ENCODE peak calls at places on chromosome 12, in seven cellular contexts. A, J, Q, K, F, R and C are unnamed samples.

GRCh38 chr12:10557766-10558165 is 52.1 kb downstream of the EIF2S3B start:
- DNase-seq in Q (no peak), A (no peak), F (no peak), J (no peak), K (no peak), R (no peak), C (no peak)

GRCh38 chr12:24903305-24904088 is 45.4 kb downstream of the BCAT1 start:
- DNase-seq in F (no peak), J (no peak), K (no peak), A (no peak), R (peak; percentile 12), Q (no peak), C (no peak)

GRCh38 chr12:67355428-67356385 is 86.5 kb downstream of the CAND1 start:
- DNase-seq in A (no peak), R (peak; percentile 70), F (no peak), J (peak; percentile 42), Q (no peak), K (no peak), C (no peak)

GRCh38 chr12:92759634-92760268 is 57.0 kb downstream of the PLEKHG7 start:
- DNase-seq in Q (peak; percentile 83), J (no peak), F (no peak), A (no peak), R (no peak), K (no peak), C (no peak)

GRCh38 chr12:126309278-126309677 is 1244.0 kb downstream of the AACS start:
- DNase-seq in Q (no peak), F (no peak), A (no peak), R (no peak), J (no peak), K (no peak), C (no peak)

GRCh38 chr12:46124848-46125619 is 134.7 kb upstream of the SCAF11 start:
- DNase-seq in J (peak; percentile 59), K (no peak), F (no peak), R (peak; percentile 82), Q (peak; percentile 15), A (no peak), C (peak; percentile 41)

GRCh38 chr12:91483471-91483985 is 300.9 kb upstream of the DCN start:
- DNase-seq in Q (no peak), A (no peak), R (no peak), J (no peak), F (no peak), K (no peak), C (no peak)

GRCh38 chr12:70598467-70599194 is 38.6 kb downstream of the PTPRB start:
- DNase-seq in Q (no peak), K (no peak), A (no peak), R (no peak), J (no peak), F (no peak), C (no peak)

GRCh38 chr12:42332301-42332894 is 6.4 kb downstream of the PPHLN1 start:
- DNase-seq in F (no peak), Q (no peak), J (peak; percentile 34), A (no peak), R (peak; percentile 69), K (no peak), C (no peak)

GRCh38 chr12:118773956-118774723 is 207.2 kb upstream of the SRRM4 start:
- DNase-seq in Q (no peak), F (no peak), R (no peak), K (no peak), A (no peak), J (no peak), C (peak; percentile 78)

DNA sequence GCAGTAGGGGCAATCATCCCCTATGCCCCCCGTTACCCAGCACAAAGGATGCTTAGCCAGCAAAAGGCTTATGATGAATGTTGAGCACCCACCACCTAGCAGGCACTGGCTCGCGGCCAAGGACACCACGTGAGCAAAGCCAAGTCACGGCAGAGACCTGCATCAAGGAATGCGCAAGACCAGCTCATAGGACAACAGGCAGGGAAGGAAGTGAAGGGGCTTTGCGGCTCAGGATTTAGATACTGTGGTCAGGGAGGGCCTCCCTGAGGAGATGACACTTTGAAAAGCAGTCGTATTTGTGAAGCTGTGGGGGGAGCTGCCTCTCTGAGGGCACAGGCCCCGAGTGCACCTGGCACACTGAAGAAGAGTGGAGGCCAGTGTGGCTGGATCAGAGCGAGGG is 32.8 kb downstream of the SH2B3 start:
- DNase-seq in A (peak; percentile 56), R (no peak), J (no peak), F (no peak), Q (peak; percentile 81), K (no peak), C (peak; percentile 85)
- H3K4me1 ChIP-seq in A (peaks cover 98% of the 10 kb centered on the region), R (peaks cover 60% of the 10 kb centered on the region), J (no peaks in the 10 kb centered on the region), F (peaks cover 100% of the 10 kb centered on the region), Q (peaks cover 41% of the 10 kb centered on the region), K (peaks cover 19% of the 10 kb centered on the region), C (peaks cover 23% of the 10 kb centered on the region)

DNA sequence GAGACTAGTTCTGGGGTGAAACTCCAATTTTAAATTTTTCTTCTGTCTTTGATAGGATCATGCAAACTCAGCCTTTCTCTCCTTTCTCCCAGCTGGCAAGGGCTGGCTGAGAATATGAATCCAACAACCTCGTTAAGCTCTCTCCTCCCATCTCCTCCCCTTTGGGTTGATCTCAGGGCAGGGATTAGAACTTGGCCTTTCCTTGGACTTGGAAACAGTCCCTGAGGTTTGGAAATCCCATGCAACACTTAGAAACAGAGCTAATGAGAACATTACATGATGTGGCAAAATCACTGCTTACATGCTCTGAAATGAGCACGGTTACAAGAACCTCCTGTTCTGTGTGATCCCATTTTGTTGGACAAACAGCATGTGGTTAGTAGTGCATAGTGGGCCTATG is 31.6 kb downstream of the ACACB start:
- DNase-seq in Q (no peak), R (no peak), J (no peak), K (peak; percentile 66), F (no peak), A (no peak), C (no peak)
- H3K27ac ChIP-seq in Q (no peak overlapping the region), R (no peak overlapping the region), J (no peak overlapping the region), K (no peak overlapping the region), F (peak overlapping the region; percentile 74), A (peak overlapping the region; percentile 53), C (no peak overlapping the region)

DNA sequence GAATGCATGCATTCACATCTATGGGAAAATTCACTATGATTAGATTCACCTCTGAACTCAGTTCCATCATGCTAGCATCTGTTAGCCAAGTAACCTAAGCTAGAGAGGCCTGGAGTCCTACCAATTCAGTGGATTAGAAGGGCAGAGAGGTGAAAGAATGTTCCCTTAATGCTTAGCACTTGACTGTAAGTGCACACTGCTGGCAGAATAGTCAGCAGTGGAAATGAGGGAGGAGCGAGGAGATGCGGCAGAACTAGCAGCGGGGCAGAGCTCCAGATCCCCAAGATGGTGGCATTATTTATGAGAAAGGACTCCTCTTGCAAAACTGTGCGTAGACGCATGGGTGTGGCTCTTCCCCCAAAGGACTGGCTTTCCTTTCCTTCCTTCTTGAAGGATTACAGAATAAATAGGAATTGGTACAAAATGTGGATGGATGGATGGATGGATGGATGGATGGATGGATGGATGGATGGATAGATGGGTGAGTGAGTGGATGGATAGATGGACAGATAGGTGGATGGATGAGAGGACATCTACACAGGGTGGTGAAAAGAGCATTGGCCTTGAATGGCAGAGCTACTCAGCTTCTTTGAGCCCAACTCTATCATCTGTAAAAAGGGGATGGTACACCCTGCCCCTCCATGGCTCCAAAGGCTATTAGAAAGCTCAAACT is 227.2 kb downstream of the CHST11 start:
- DNase-seq in Q (no peak), J (no peak), F (no peak), A (no peak), K (no peak), R (no peak), C (no peak)
- H3K4me1 ChIP-seq in Q (peaks cover 7% of the 10 kb centered on the region), J (no peaks in the 10 kb centered on the region), F (peaks cover 37% of the 10 kb centered on the region), A (peaks cover 35% of the 10 kb centered on the region), K (peaks cover 19% of the 10 kb centered on the region), R (peaks cover 69% of the 10 kb centered on the region), C (peaks cover 5% of the 10 kb centered on the region)

GRCh38 chr12:57869919-57870318 is 23.4 kb upstream of the CTDSP2 start:
- DNase-seq in R (no peak), Q (no peak), F (no peak), J (no peak), K (no peak), A (no peak), C (no peak)
- H3K27ac ChIP-seq in R (no peak overlapping the region), Q (no peak overlapping the region), F (peak overlapping the region; percentile 78), J (no peak overlapping the region), K (peak overlapping the region; percentile 69), A (peak overlapping the region; percentile 64), C (peak overlapping the region; percentile 50)

GRCh38 chr12:95225645-95226212 is 8.1 kb downstream of the VEZT start:
- DNase-seq in Q (no peak), R (no peak), A (no peak), K (no peak), J (no peak), F (no peak), C (no peak)
- H3K4me1 ChIP-seq in Q (peaks cover 32% of the 10 kb centered on the region), R (no peaks in the 10 kb centered on the region), A (peaks cover 17% of the 10 kb centered on the region), K (peaks cover 5% of the 10 kb centered on the region), J (peaks cover 24% of the 10 kb centered on the region), F (peaks cover 69% of the 10 kb centered on the region), C (peaks cover 8% of the 10 kb centered on the region)

GRCh38 chr12:130959632-130960031 is 5.9 kb downstream of the ADGRD1 start:
- DNase-seq in R (no peak), K (no peak), Q (no peak), J (no peak), A (no peak), F (no peak), C (no peak)

GRCh38 chr12:130956456-130957303 is 3.0 kb downstream of the ADGRD1 start:
- DNase-seq in R (no peak), F (no peak), K (no peak), J (no peak), Q (no peak), A (no peak), C (no peak)

GRCh38 chr12:130957304-130957621 is 3.6 kb downstream of the ADGRD1 start:
- DNase-seq in Q (no peak), A (no peak), J (no peak), K (no peak), F (no peak), R (no peak), C (no peak)

GRCh38 chr12:130960787-130961186 is 7.1 kb downstream of the ADGRD1 start:
- DNase-seq in Q (no peak), J (no peak), F (no peak), K (no peak), R (no peak), A (no peak), C (no peak)

DNA sequence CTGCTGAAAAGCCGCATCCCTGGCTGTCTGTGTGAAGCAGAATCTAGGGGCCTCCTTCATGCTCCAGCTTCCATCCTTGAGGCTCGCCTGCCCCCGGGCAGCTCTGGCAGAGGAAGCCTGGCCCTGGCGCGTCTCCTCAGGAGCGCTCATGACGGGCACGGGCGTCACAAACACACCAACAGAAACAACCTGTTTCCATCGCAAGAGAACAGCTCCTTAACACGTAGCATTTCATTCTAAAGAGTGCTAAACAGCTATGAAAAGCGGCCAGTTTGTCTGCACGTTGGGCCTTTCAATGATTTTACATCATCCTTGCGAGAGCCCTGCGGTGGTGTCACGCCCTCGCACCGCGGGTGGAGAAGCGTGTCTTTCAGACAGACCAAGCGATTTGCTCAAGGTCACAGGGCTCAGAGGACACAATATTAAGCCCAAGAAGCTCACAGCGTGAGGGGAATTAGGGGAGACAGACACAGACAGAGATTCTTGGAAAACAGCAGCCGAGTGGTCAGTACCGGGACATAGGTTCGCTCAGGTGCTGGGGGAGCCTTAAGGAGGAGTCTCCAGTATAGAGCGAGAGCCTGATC is 4.9 kb downstream of the ADGRD1 start:
- DNase-seq in K (no peak), A (no peak), J (no peak), Q (no peak), F (no peak), R (no peak), C (no peak)
- H3K27ac ChIP-seq in K (no peak overlapping the region), A (no peak overlapping the region), J (no peak overlapping the region), Q (no peak overlapping the region), F (peak overlapping the region; percentile 84), R (no peak overlapping the region), C (no peak overlapping the region)

GRCh38 chr12:115335594-115335993 is 651.6 kb upstream of the TBX3 start:
- DNase-seq in A (peak; percentile 42), F (peak; percentile 36), Q (no peak), R (no peak), K (no peak), J (no peak), C (no peak)
- H3K4me1 ChIP-seq in A (peaks cover 7% of the 10 kb centered on the region), F (peaks cover 35% of the 10 kb centered on the region), Q (peaks cover 13% of the 10 kb centered on the region), R (no peaks in the 10 kb centered on the region), K (peaks cover 5% of the 10 kb centered on the region), J (no peaks in the 10 kb centered on the region), C (no peaks in the 10 kb centered on the region)